ENCODE peak calls at places on chromosome 21, in seven cellular contexts. W is AG09309, G is prostate gland, M is BJ, D is left ventricle myocardium inferior, E is tibial artery, F is uterus. O is an unnamed sample.
A peak's percentile ranks its signal among the peaks of the same experiment; 100 is the strongest.

GRCh38 chr21:45341779-45342178 is 54.1 kb upstream of the POFUT2 start:
- DNase-seq in W (no peak), F (no peak), E (no peak), G (no peak), M (no peak), D (no peak), O (peak; percentile 81)

GRCh38 chr21:39671986-39672385 is 59.2 kb downstream of the B3GALT5 start:
- DNase-seq in E (no peak), F (no peak), G (no peak), M (no peak), W (no peak), D (no peak), O (no peak)

GRCh38 chr21:24716306-24716918 is 890.9 kb downstream of the MRPL39 start:
- DNase-seq in G (no peak), D (no peak), W (no peak), M (no peak), E (no peak), F (no peak), O (no peak)

GRCh38 chr21:30206551-30207251 is 9.2 kb downstream of the CLDN8 start:
- DNase-seq in W (no peak), E (no peak), M (no peak), G (no peak), D (no peak), F (no peak), O (peak; percentile 84)

GRCh38 chr21:39314155-39315027 is 959 bp upstream of the BRWD1 start:
- DNase-seq in G (peak; percentile 39), W (no peak), F (peak; percentile 43), D (peak; percentile 45), E (peak; percentile 43), M (no peak), O (peak; percentile 57)

GRCh38 chr21:39961251-39961650 is 94.0 kb downstream of the PCP4 start:
- DNase-seq in M (no peak), F (no peak), W (no peak), E (no peak), G (no peak), D (no peak), O (peak; percentile 42)

GRCh38 chr21:45386728-45387371 is 18.1 kb upstream of the COL18A1 start:
- DNase-seq in G (no peak), E (peak; percentile 73), M (peak; percentile 88), F (peak; percentile 90), D (peak; percentile 37), W (peak; percentile 75), O (peak; percentile 39)

GRCh38 chr21:39681845-39682244 is 63.1 kb upstream of the IGSF5 start:
- DNase-seq in E (no peak), W (peak; percentile 84), F (no peak), D (no peak), G (no peak), M (peak; percentile 51), O (peak; percentile 86)

GRCh38 chr21:45611296-45611695 is 32.2 kb upstream of the PCBP3 start:
- DNase-seq in E (no peak), M (no peak), D (no peak), F (peak; percentile 2), G (no peak), W (no peak), O (no peak)

GRCh38 chr21:21232320-21232719 is 234.1 kb downstream of the NCAM2 start:
- DNase-seq in W (no peak), G (no peak), E (no peak), D (no peak), F (no peak), M (peak; percentile 3), O (peak; percentile 9)

GRCh38 chr21:28805885-28806284 is 186.8 kb downstream of the LTN1 start:
- DNase-seq in W (peak; percentile 70), G (no peak), E (peak; percentile 37), M (peak; percentile 84), D (no peak), F (no peak), O (no peak)

GRCh38 chr21:24032709-24033232 is 1574.5 kb downstream of the MRPL39 start:
- DNase-seq in G (no peak), D (no peak), M (no peak), F (no peak), E (no peak), W (no peak), O (no peak)

GRCh38 chr21:35438643-35439404 is 389.7 kb upstream of the RUNX1 start:
- DNase-seq in W (no peak), F (no peak), G (no peak), D (no peak), M (no peak), E (no peak), O (peak; percentile 60)

GRCh38 chr21:28627691-28628090 is 365.0 kb downstream of the LTN1 start:
- DNase-seq in G (no peak), E (no peak), F (no peak), W (no peak), M (no peak), D (no peak), O (no peak)

GRCh38 chr21:36005018-36005417 is 55.3 kb downstream of the SETD4 start:
- DNase-seq in W (peak; percentile 97), E (no peak), D (no peak), F (peak; percentile 28), G (no peak), M (no peak), O (no peak)

GRCh38 chr21:26115346-26115745 is 55.2 kb downstream of the APP start:
- DNase-seq in F (no peak), W (no peak), D (no peak), M (no peak), G (no peak), E (no peak), O (no peak)

GRCh38 chr21:23162213-23162946 is 2164.2 kb downstream of the NCAM2 start:
- DNase-seq in F (no peak), M (no peak), E (no peak), D (no peak), W (no peak), G (no peak), O (peak; percentile 67)

GRCh38 chr21:35525443-35525842 is 476.3 kb upstream of the RUNX1 start:
- DNase-seq in D (no peak), E (no peak), M (no peak), W (no peak), F (no peak), G (no peak), O (peak; percentile 88)

GRCh38 chr21:17819878-17820232 is 699 bp upstream of the C21orf91 start:
- DNase-seq in W (no peak), G (no peak), M (no peak), D (no peak), E (no peak), F (no peak), O (peak; percentile 38)

GRCh38 chr21:25330266-25330665 is 277.0 kb downstream of the MRPL39 start:
- DNase-seq in D (no peak), W (no peak), M (no peak), E (no peak), F (no peak), G (no peak), O (no peak)

GRCh38 chr21:40049031-40049958 is 182.1 kb downstream of the PCP4 start:
- DNase-seq in G (no peak), W (no peak), F (peak; percentile 42), D (no peak), E (peak; percentile 44), M (no peak), O (peak; percentile 62)

GRCh38 chr21:32096411-32096810 is 182.4 kb downstream of the MIS18A start:
- DNase-seq in E (no peak), F (no peak), D (no peak), M (no peak), W (no peak), G (no peak), O (no peak)

DNA sequence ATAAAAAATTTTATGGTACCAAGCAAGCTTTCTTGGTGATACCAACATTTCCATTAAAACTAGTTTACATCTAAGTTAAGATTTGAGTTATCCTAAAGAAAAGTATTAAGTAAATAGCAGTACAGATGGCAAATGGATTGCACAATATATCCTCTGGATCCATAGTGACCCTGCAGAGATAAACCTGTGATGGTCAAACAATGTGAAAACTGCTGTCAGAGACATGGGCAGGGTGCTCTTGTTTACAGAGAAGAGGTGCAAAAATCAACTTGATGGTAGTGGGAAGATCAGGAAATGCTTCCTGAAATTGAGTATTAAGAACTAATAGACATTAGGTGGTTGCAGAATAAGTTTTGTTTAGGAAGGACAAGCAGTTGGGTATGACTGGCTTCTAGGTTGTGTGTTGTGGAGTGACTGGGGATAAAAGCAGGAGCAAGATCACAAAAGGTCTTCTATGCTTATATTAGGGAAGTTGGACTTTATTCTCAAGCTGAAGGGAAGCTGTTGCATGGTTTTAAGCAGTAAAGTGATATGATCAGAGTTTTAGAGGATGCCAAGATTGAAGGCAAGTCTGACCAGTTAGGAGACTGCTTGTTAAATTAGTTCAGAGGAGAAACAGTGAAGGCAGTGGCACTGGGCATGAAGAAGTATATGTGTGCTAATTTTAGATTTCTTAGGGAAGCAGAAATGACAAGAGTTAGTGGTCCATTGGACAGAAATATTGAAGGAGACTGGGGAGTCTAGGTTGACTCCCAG is 10.0 kb downstream of the TTC3 start:
- DNase-seq in G (peak; percentile 23), D (no peak), W (no peak), F (no peak), M (no peak), E (no peak), O (no peak)
- H3K4me3 ChIP-seq in G (no peak overlapping the region), D (no peak overlapping the region), W (no peak overlapping the region), F (no peak overlapping the region), M (no peak overlapping the region), E (no peak overlapping the region), O (no peak overlapping the region)

GRCh38 chr21:15928196-15928595 is 198.4 kb downstream of the USP25 start:
- DNase-seq in W (no peak), G (no peak), E (no peak), M (no peak), F (no peak), D (no peak), O (no peak)
- H3K4me3 ChIP-seq in W (no peak overlapping the region), G (no peak overlapping the region), E (no peak overlapping the region), M (no peak overlapping the region), F (no peak overlapping the region), D (no peak overlapping the region), O (no peak overlapping the region)

DNA sequence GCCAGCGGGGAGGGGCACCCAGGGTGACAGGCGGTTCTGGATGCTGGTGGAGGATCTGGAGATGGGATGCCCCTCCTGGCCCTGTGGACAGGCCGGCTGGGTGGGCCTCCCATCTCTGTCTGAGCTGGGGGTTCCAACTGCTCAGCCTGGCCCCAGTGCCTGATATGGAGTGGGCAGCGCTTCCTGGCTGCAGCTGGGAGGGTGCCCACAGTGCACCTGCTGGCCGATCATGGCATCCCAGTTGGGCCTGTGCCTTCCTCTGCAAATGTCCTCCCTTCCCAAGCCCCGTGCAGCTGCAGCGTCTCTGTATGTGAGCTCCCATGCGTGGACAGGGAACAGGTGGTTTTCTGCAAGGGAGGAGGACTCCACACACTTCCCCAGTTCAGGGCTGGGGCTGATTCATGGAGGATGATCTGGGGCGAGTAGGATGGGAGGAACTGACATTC is 2.1 kb downstream of the PFKL start:
- DNase-seq in F (no peak), E (no peak), D (no peak), G (no peak), M (no peak), W (no peak), O (no peak)
- H3K4me3 ChIP-seq in F (no peak overlapping the region), E (no peak overlapping the region), D (peak overlapping the region; percentile 82), G (no peak overlapping the region), M (no peak overlapping the region), W (no peak overlapping the region), O (no peak overlapping the region)

GRCh38 chr21:43361493-43362296 is 65.2 kb downstream of the SIK1 start:
- DNase-seq in W (no peak), F (no peak), G (peak; percentile 93), E (peak; percentile 54), M (no peak), D (peak; percentile 72), O (peak; percentile 90)
- H3K4me3 ChIP-seq in W (no peak overlapping the region), F (no peak overlapping the region), G (no peak overlapping the region), E (peak overlapping the region; percentile 22), M (peak overlapping the region; percentile 5), D (peak overlapping the region; percentile 56), O (no peak overlapping the region)